ENCODE peak calls at places on chromosomes 4 and X, in four cellular contexts. S, Z, B and Q are unnamed samples.

GRCh38 chr4:113758361-113758760 is 3.2 kb downstream of the CAMK2D start:
- DNase-seq in S (no peak), Z (no peak), B (no peak), Q (no peak)

GRCh38 chr4:39699676-39700409 is 1.9 kb downstream of the UBE2K start:
- DNase-seq in S (no peak), Z (no peak), B (no peak), Q (no peak)

GRCh38 chrX:139691843-139692505 is 16.0 kb downstream of the MCF2 start:
- DNase-seq in S (no peak), Z (no peak), B (no peak), Q (peak; percentile 2)

GRCh38 chr4:73593631-73594241 is 26.5 kb downstream of the RASSF6 start:
- DNase-seq in S (no peak), Z (no peak), B (no peak), Q (peak; percentile 53)

GRCh38 chr4:707929-708630 is 2.4 kb downstream of the PCGF3 start:
- DNase-seq in S (no peak), Z (no peak), B (no peak), Q (no peak)

GRCh38 chr4:71304289-71304850 is 34.5 kb upstream of the SLC4A4 start:
- DNase-seq in S (no peak), Z (no peak), B (no peak), Q (no peak)

GRCh38 chrX:40459576-40460158 is 121.1 kb upstream of the ATP6AP2 start:
- DNase-seq in S (peak; percentile 71), Z (no peak), B (no peak), Q (no peak)

GRCh38 chr4:24930136-24930535 is 17.3 kb upstream of the CCDC149 start:
- DNase-seq in S (no peak), Z (no peak), B (no peak), Q (no peak)

GRCh38 chrX:124018031-124018430 is 56.5 kb downstream of the STAG2 start:
- DNase-seq in S (no peak), Z (no peak), B (no peak), Q (no peak)

GRCh38 chr4:6502147-6502546 is 29.7 kb upstream of the PPP2R2C start:
- DNase-seq in S (no peak), Z (no peak), B (no peak), Q (peak; percentile 44)

GRCh38 chrX:151981129-151981528 is 6.7 kb upstream of the GABRE start:
- DNase-seq in S (no peak), Z (no peak), B (no peak), Q (no peak)

GRCh38 chr4:112253382-112254000 is 21.9 kb downstream of the AP1AR start:
- DNase-seq in S (no peak), Z (no peak), B (no peak), Q (no peak)